ENCODE peak calls at places on chromosomes 1 and 21, in nine cellular contexts. R is central memory CD8-positive, alpha-beta T cell; S is GM04504; J is GM12891; U is NCI-H1436; P is cardiac muscle cell; A is stimulated activated CD4-positive, alpha-beta T cell treated with anti-CD3 and anti-CD28 coated beads, Interleukin-1b, Interleukin-23, amount 100 ng/mL, for 4 hours; O is left cardiac atrium; K is IMR-90. D is an unnamed sample.

GRCh38 chr1:6459850-6460265 is 6.1 kb downstream of the TNFRSF25 start:
- DNase-seq in R (no peak), S (no peak), J (no peak), U (no peak), P (no peak), A (no peak), O (no peak), K (no peak), D (no peak)

GRCh38 chr1:46362158-46362557 is 21.6 kb downstream of the NSUN4 start:
- DNase-seq in R (no peak), S (no peak), J (no peak), U (no peak), P (no peak), A (no peak), O (no peak), K (no peak), D (no peak)

GRCh38 chr1:175150596-175151319 is 41.8 kb downstream of the KIAA0040 start:
- DNase-seq in R (no peak), S (no peak), J (no peak), U (no peak), P (no peak), A (no peak), O (no peak), K (no peak), D (no peak)

GRCh38 chr1:220874201-220874655 is 5.0 kb upstream of the HLX start:
- DNase-seq in R (no peak), S (no peak), J (peak), U (peak), P (peak), A (no peak), O (no peak), K (peak), D (no peak)

GRCh38 chr1:206502813-206503212 is 4.5 kb upstream of the RASSF5 start:
- DNase-seq in R (no peak), S (no peak), J (no peak), U (no peak), P (no peak), A (no peak), O (no peak), K (peak), D (no peak)

GRCh38 chr1:212482352-212483153 is 49.8 kb downstream of the NENF start:
- DNase-seq in R (no peak), S (no peak), J (no peak), U (no peak), P (no peak), A (no peak), O (no peak), K (peak), D (no peak)

GRCh38 chr21:36788116-36788515 is 89.2 kb downstream of the SIM2 start:
- DNase-seq in R (no peak), S (no peak), J (no peak), U (no peak), P (peak), A (no peak), O (no peak), K (no peak), D (no peak)

GRCh38 chr1:112878321-112878720 is 77.7 kb downstream of the SLC16A1 start:
- DNase-seq in R (no peak), S (no peak), J (no peak), U (no peak), P (no peak), A (no peak), O (no peak), K (no peak), D (no peak)

GRCh38 chr1:22114083-22115012 is 28.5 kb downstream of the WNT4 start:
- DNase-seq in R (no peak), S (no peak), J (no peak), U (no peak), P (peak), A (no peak), O (peak), K (peak), D (no peak)

GRCh38 chr1:22221233-22221780 is 78.4 kb upstream of the WNT4 start:
- DNase-seq in R (no peak), S (no peak), J (no peak), U (no peak), P (no peak), A (no peak), O (no peak), K (no peak), D (no peak)

GRCh38 chr1:59498640-59499039 is 201.7 kb downstream of the FGGY start:
- DNase-seq in R (no peak), S (no peak), J (no peak), U (no peak), P (peak), A (no peak), O (no peak), K (no peak), D (no peak)

GRCh38 chr1:111776397-111776796 is 20.7 kb downstream of the DDX20 start:
- DNase-seq in R (no peak), S (no peak), J (no peak), U (no peak), P (peak), A (no peak), O (no peak), K (peak), D (no peak)

GRCh38 chr1:16967095-16967567 is 13.3 kb downstream of the MFAP2 start:
- DNase-seq in R (no peak), S (no peak), J (no peak), U (no peak), P (peak), A (no peak), O (peak), K (peak), D (no peak)

GRCh38 chr1:59292557-59292956 is 4.3 kb upstream of the FGGY start:
- DNase-seq in R (no peak), S (no peak), J (no peak), U (no peak), P (peak), A (no peak), O (peak), K (peak), D (no peak)

GRCh38 chr1:30744060-30744756 is 13.4 kb downstream of the LAPTM5 start:
- DNase-seq in R (peak), S (no peak), J (no peak), U (no peak), P (peak), A (no peak), O (no peak), K (peak), D (no peak)

GRCh38 chr21:45511007-45511406 is 31.2 kb downstream of the SLC19A1 start:
- DNase-seq in R (no peak), S (no peak), J (no peak), U (no peak), P (no peak), A (no peak), O (peak), K (no peak), D (no peak)

GRCh38 chr1:200888349-200888838 is 6.3 kb upstream of the INAVA start:
- DNase-seq in R (peak), S (no peak), J (peak), U (no peak), P (peak), A (peak), O (no peak), K (no peak), D (no peak)